ENCODE peak calls at places on chromosomes 3 and 15, in five cellular contexts. K is cardiac muscle cell; T is dorsolateral prefrontal cortex; Z is CD8-positive, alpha-beta T cell; C is heart right ventricle. F is an unnamed sample.

GRCh38 chr3:23055733-23056376 is 147.3 kb upstream of the UBE2E2 start:
- DNase-seq in K (peak), T (no peak), Z (no peak), C (no peak), F (no peak)

GRCh38 chr15:32778391-32779176 is 60.8 kb downstream of the GREM1 start:
- DNase-seq in K (no peak), T (no peak), Z (no peak), C (no peak), F (no peak)

GRCh38 chr3:113514265-113514769 is 639 bp downstream of the SPICE1 start:
- DNase-seq in K (no peak), T (no peak), Z (no peak), C (no peak), F (no peak)

GRCh38 chr3:60101628-60102027 is 1051.8 kb upstream of the CFAP20DC start:
- DNase-seq in K (peak), T (no peak), Z (no peak), C (no peak), F (no peak)

GRCh38 chr3:58349792-58350626 is 17.3 kb downstream of the PXK start:
- DNase-seq in K (no peak), T (no peak), Z (no peak), C (no peak), F (no peak)

GRCh38 chr3:55332191-55332590 is 154.9 kb downstream of the WNT5A start:
- DNase-seq in K (no peak), T (no peak), Z (no peak), C (no peak), F (no peak)

GRCh38 chr15:82129144-82129692 is 83.4 kb upstream of the MEX3B start:
- DNase-seq in K (no peak), T (no peak), Z (no peak), C (no peak), F (no peak)

GRCh38 chr15:39267685-39268084 is 313.2 kb upstream of the THBS1 start:
- DNase-seq in K (no peak), T (no peak), Z (no peak), C (no peak), F (no peak)

GRCh38 chr3:147493065-147493464 is 83.9 kb downstream of the ZIC1 start:
- DNase-seq in K (no peak), T (no peak), Z (no peak), C (no peak), F (no peak)

GRCh38 chr3:31614162-31614921 is 81.6 kb downstream of the STT3B start:
- DNase-seq in K (no peak), T (no peak), Z (no peak), C (no peak), F (no peak)

GRCh38 chr3:183845608-183846288 is 20.4 kb upstream of the MAP6D1 start:
- DNase-seq in K (no peak), T (no peak), Z (no peak), C (no peak), F (no peak)

DNA sequence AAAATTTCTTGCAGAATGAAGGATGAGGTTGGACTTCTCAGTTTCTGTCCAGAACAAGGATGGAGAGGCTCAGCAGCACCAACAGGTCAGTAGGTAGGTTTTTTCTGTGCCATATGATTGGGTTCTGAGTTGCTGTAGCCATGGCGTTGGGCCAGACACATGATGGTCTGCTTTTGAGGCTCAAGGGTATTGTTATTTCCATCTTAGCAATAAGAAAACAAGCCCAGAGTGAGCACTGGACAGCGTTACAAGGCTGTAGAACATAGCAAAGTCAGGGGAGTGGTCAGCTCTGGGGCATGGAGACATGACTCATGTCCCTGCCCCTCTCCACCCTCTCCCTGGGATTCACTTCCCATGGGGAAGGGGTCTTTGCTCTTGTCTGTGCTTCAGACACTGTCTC is 137.6 kb upstream of the TOPAZ1 start:
- DNase-seq in K (no peak), T (no peak), Z (no peak), C (no peak), F (no peak)
- TF ChIP-seq CTCF in K (no peak), T (no peak), Z (no peak), C (no peak), F (no peak)

GRCh38 chr15:59686389-59686788 is 2.7 kb downstream of the BNIP2 start:
- DNase-seq in K (no peak), T (no peak), Z (no peak), C (no peak), F (peak)

GRCh38 chr15:59687831-59688230 is 1.3 kb downstream of the BNIP2 start:
- DNase-seq in K (peak), T (no peak), Z (peak), C (no peak), F (peak)

GRCh38 chr15:59688888-59689625 is at the start of gene BNIP2:
- DNase-seq in K (peak), T (peak), Z (peak), C (peak), F (peak)

GRCh38 chr15:59689626-59690236 is 611 bp upstream of the BNIP2 start:
- DNase-seq in K (peak), T (peak), Z (peak), C (peak), F (peak)

GRCh38 chr15:59688383-59688887 is 685 bp downstream of the BNIP2 start:
- DNase-seq in K (peak), T (no peak), Z (peak), C (no peak), F (peak)
- TF ChIP-seq CTCF in K (no peak), T (no peak), Z (no peak), C (no peak), F (no peak)

DNA sequence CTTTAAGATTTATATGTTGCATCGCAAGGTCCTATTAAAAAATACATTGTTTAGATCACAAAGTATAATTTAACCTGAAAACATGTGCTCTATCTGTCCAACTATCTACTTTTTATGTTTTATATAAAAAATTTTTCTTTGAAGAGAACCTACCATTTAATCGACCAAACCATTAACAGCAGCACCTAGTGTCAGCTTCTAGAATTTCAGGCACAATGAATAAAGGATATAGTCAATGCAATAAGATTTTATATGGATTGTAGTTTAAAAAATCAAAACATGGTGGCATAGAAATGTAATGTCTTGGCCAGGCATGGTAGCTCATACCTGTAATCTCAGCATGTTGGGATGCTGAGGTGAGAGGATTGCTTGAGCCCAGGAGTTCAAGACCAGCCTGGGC is 313.7 kb downstream of the GAP43 start:
- DNase-seq in K (no peak), T (no peak), Z (no peak), C (no peak), F (no peak)
- TF ChIP-seq CTCF in K (peak), T (peak), Z (no peak), C (no peak), F (no peak)

GRCh38 chr3:187066228-187066995 is 72.9 kb downstream of the RPL39L start:
- DNase-seq in K (peak), T (no peak), Z (peak), C (no peak), F (no peak)
- TF ChIP-seq CTCF in K (peak), T (no peak), Z (peak), C (peak), F (peak)

DNA sequence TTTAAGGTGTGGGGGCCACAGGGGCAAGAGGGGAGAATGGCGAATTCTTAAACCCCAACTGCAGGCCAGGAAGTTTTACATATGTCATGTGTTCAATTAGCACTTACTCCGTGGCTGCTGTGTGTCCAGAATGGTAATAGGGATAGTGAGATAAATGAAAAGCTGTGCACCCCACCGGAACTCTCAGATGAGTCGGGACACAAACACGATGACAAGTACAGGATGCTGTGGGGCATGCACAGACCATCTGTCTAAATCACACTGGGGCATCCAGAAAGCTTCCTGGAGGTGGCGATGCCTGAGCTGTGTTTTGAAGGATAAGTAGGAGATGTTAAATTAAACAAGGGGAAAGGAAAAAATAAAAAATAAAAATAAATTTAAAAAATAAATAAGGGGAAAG is 18.3 kb upstream of the TMEM158 start:
- DNase-seq in K (no peak), T (no peak), Z (no peak), C (no peak), F (no peak)
- TF ChIP-seq CTCF in K (no peak), T (no peak), Z (no peak), C (no peak), F (no peak)

DNA sequence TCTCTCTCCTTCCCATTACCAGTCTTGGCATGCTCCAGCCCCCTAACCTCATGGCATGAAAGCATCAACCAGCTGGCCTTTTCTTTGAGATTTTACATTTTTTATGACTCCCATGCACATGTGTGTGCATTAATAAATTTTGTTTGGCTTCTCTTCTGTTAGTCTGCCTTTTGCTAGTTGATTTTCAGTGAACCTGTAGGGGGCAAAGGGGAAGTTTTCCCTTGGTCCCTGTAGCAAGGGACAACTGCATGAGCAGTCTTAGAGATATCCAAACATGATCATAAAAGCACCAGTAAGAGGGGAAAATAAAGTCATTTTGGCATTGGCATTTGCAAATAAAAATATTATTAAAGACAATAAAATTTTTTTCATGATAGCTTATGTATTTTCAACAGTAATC is 73.7 kb downstream of the OXSM start:
- DNase-seq in K (no peak), T (no peak), Z (no peak), C (no peak), F (no peak)
- TF ChIP-seq CTCF in K (peak), T (no peak), Z (no peak), C (no peak), F (peak)

DNA sequence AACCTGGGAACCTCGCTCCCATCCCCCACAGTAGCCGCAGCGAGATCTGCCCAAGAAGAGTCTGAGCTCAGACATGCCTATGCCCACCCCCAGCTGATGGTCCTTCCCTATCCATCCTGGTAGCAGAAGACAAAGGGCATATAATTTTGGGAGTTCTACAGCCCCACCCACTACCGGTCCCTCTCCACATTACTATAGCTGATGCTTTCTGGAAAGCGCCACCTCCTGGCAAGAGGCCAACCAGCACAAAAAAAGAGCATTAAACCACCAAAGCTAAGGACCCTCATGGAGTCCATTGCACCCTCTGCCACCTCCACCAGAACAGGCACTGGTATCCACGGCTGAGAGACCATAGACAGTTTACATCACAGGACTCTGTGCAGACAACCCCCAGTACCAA is 168.4 kb downstream of the MEGF11 start:
- DNase-seq in K (no peak), T (no peak), Z (no peak), C (no peak), F (no peak)
- TF ChIP-seq CTCF in K (no peak), T (no peak), Z (no peak), C (no peak), F (no peak)

DNA sequence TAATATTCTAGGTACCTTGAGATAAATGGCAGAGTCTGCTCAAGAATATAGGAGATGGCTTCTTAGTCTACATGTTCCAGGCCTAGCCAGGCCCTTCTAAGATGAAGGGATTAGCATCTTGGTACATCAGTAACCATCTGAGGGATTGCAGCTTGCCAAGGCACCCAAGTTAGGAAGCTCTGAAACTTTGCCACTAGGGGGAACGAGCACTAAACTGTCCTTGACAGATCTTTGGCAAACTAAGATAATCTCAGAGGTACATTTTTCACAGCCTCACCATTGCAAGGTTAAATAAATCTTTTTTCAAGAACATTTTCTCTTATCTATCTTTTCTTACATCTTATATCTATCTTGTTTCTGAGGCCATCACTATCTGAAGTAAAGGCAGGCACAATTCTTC is 351.2 kb downstream of the RAP2B start:
- DNase-seq in K (peak), T (no peak), Z (no peak), C (no peak), F (no peak)
- TF ChIP-seq CTCF in K (peak), T (no peak), Z (peak), C (peak), F (peak)

GRCh38 chr3:158261371-158261991 is 151.6 kb downstream of the RSRC1 start:
- DNase-seq in K (peak), T (no peak), Z (no peak), C (no peak), F (no peak)
- TF ChIP-seq CTCF in K (peak), T (no peak), Z (no peak), C (no peak), F (no peak)

DNA sequence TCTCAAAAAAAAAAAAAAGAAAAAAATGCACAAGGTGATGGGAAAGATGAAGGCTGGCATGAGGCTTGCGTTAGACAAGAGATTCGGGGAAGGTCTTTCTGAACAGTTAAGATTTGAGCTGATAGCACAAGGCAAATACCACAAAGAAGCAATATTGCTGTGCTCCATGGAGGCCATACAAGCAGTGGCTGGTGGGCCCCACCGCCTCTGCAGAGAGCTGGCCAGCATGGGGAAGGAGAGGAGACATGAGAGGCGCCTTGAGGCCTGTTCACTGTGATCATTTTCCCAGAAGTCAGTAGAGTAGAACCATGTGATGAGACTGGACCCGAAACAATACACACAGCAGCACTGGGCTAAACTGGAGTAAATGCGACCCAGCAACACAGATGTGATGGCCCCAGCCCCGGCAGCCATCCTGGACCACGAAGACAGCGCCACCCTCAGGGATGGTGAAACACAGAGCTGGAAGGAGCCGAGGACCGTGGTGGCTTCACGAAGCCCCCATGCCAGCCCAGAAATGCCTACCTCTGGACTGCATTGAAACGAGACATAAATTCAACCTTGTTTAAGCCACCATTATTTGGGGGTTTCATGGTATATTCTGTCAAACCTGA is 5.5 kb downstream of the XXYLT1 start:
- DNase-seq in K (no peak), T (no peak), Z (no peak), C (no peak), F (no peak)
- TF ChIP-seq CTCF in K (no peak), T (no peak), Z (no peak), C (no peak), F (no peak)

F was measured in CD14-positive monocyte.